ENCODE peak calls at places on chromosomes 11 and 22, in seven cellular contexts. One of them, this sample, is unnamed.

GRCh38 chr22:25367756-25368155 is 148.3 kb downstream of the CRYBB2 start:
- DNase-seq in pancreas: no peak
- DNase-seq in neural crest cell: no peak
- DNase-seq in OCI-LY7: no peak
- DNase-seq in mesothelial cell of epicardium: no peak
- DNase-seq in cardiac fibroblast: no peak
- DNase-seq in thyroid gland: no peak
- DNase-seq in this sample: no peak

GRCh38 chr22:39144101-39144815 is 8.2 kb downstream of the CBX7 start:
- DNase-seq in pancreas: peak
- DNase-seq in neural crest cell: no peak
- DNase-seq in OCI-LY7: peak
- DNase-seq in mesothelial cell of epicardium: no peak
- DNase-seq in cardiac fibroblast: peak
- DNase-seq in thyroid gland: peak
- DNase-seq in this sample: no peak

GRCh38 chr11:117544431-117544830 is 216.8 kb downstream of the CEP164 start:
- DNase-seq in pancreas: no peak
- DNase-seq in neural crest cell: no peak
- DNase-seq in OCI-LY7: no peak
- DNase-seq in mesothelial cell of epicardium: no peak
- DNase-seq in cardiac fibroblast: no peak
- DNase-seq in thyroid gland: no peak
- DNase-seq in this sample: no peak

GRCh38 chr22:46614070-46614931 is 5.9 kb upstream of the GRAMD4 start:
- DNase-seq in pancreas: no peak
- DNase-seq in neural crest cell: no peak
- DNase-seq in OCI-LY7: peak
- DNase-seq in mesothelial cell of epicardium: no peak
- DNase-seq in cardiac fibroblast: no peak
- DNase-seq in thyroid gland: no peak
- DNase-seq in this sample: no peak

GRCh38 chr11:20611892-20612291 is 12.5 kb downstream of the SLC6A5 start:
- DNase-seq in pancreas: no peak
- DNase-seq in neural crest cell: no peak
- DNase-seq in OCI-LY7: no peak
- DNase-seq in mesothelial cell of epicardium: no peak
- DNase-seq in cardiac fibroblast: peak
- DNase-seq in thyroid gland: no peak
- DNase-seq in this sample: no peak

GRCh38 chr11:63920126-63920869 is 3.3 kb upstream of the RCOR2 start:
- DNase-seq in pancreas: peak
- DNase-seq in neural crest cell: peak
- DNase-seq in OCI-LY7: no peak
- DNase-seq in mesothelial cell of epicardium: no peak
- DNase-seq in cardiac fibroblast: peak
- DNase-seq in thyroid gland: peak
- DNase-seq in this sample: no peak

GRCh38 chr11:94747136-94748110 is 20.7 kb upstream of the AMOTL1 start:
- DNase-seq in pancreas: no peak
- DNase-seq in neural crest cell: no peak
- DNase-seq in OCI-LY7: no peak
- DNase-seq in mesothelial cell of epicardium: no peak
- DNase-seq in cardiac fibroblast: no peak
- DNase-seq in thyroid gland: no peak
- DNase-seq in this sample: no peak

GRCh38 chr11:94826415-94826814 is 58.3 kb downstream of the AMOTL1 start:
- DNase-seq in pancreas: no peak
- DNase-seq in neural crest cell: no peak
- DNase-seq in OCI-LY7: no peak
- DNase-seq in mesothelial cell of epicardium: no peak
- DNase-seq in cardiac fibroblast: no peak
- DNase-seq in thyroid gland: no peak
- DNase-seq in this sample: no peak

GRCh38 chr11:116173946-116174911 is 598.6 kb downstream of the BUD13 start:
- DNase-seq in pancreas: no peak
- DNase-seq in neural crest cell: no peak
- DNase-seq in OCI-LY7: no peak
- DNase-seq in mesothelial cell of epicardium: no peak
- DNase-seq in cardiac fibroblast: no peak
- DNase-seq in thyroid gland: no peak
- DNase-seq in this sample: no peak

GRCh38 chr11:4704790-4705334 is 278 bp downstream of the MMP26 start:
- DNase-seq in pancreas: no peak
- DNase-seq in neural crest cell: no peak
- DNase-seq in OCI-LY7: no peak
- DNase-seq in mesothelial cell of epicardium: no peak
- DNase-seq in cardiac fibroblast: no peak
- DNase-seq in thyroid gland: no peak
- DNase-seq in this sample: no peak

GRCh38 chr11:74909363-74909762 is 39.5 kb downstream of the XRRA1 start:
- DNase-seq in pancreas: no peak
- DNase-seq in neural crest cell: no peak
- DNase-seq in OCI-LY7: no peak
- DNase-seq in mesothelial cell of epicardium: no peak
- DNase-seq in cardiac fibroblast: no peak
- DNase-seq in thyroid gland: no peak
- DNase-seq in this sample: no peak

GRCh38 chr22:37782340-37783168 is 25.2 kb upstream of the GCAT start:
- DNase-seq in pancreas: no peak
- DNase-seq in neural crest cell: no peak
- DNase-seq in OCI-LY7: no peak
- DNase-seq in mesothelial cell of epicardium: no peak
- DNase-seq in cardiac fibroblast: no peak
- DNase-seq in thyroid gland: no peak
- DNase-seq in this sample: no peak

GRCh38 chr22:37784829-37785495 is 22.8 kb upstream of the GCAT start:
- DNase-seq in pancreas: no peak
- DNase-seq in neural crest cell: no peak
- DNase-seq in OCI-LY7: no peak
- DNase-seq in mesothelial cell of epicardium: no peak
- DNase-seq in cardiac fibroblast: no peak
- DNase-seq in thyroid gland: peak
- DNase-seq in this sample: no peak

GRCh38 chr22:37777122-37777687 is 30.5 kb upstream of the GCAT start:
- DNase-seq in pancreas: peak
- DNase-seq in neural crest cell: no peak
- DNase-seq in OCI-LY7: peak
- DNase-seq in mesothelial cell of epicardium: no peak
- DNase-seq in cardiac fibroblast: peak
- DNase-seq in thyroid gland: peak
- DNase-seq in this sample: peak

GRCh38 chr22:37778370-37779009 is 29.2 kb upstream of the GCAT start:
- DNase-seq in pancreas: no peak
- DNase-seq in neural crest cell: no peak
- DNase-seq in OCI-LY7: no peak
- DNase-seq in mesothelial cell of epicardium: no peak
- DNase-seq in cardiac fibroblast: no peak
- DNase-seq in thyroid gland: peak
- DNase-seq in this sample: no peak

GRCh38 chr22:37781434-37782059 is 26.2 kb upstream of the GCAT start:
- DNase-seq in pancreas: no peak
- DNase-seq in neural crest cell: no peak
- DNase-seq in OCI-LY7: peak
- DNase-seq in mesothelial cell of epicardium: no peak
- DNase-seq in cardiac fibroblast: peak
- DNase-seq in thyroid gland: peak
- DNase-seq in this sample: no peak
- TF ChIP-seq CTCF in pancreas: no peak
- TF ChIP-seq CTCF in neural crest cell: peak
- TF ChIP-seq CTCF in OCI-LY7: peak
- TF ChIP-seq CTCF in mesothelial cell of epicardium: no peak
- TF ChIP-seq CTCF in cardiac fibroblast: peak
- TF ChIP-seq CTCF in thyroid gland: peak
- TF ChIP-seq CTCF in this sample: peak

GRCh38 chr22:21450320-21450831 is 16.8 kb upstream of the TMEM191C start:
- DNase-seq in pancreas: peak
- DNase-seq in neural crest cell: peak
- DNase-seq in OCI-LY7: no peak
- DNase-seq in mesothelial cell of epicardium: no peak
- DNase-seq in cardiac fibroblast: no peak
- DNase-seq in thyroid gland: no peak
- DNase-seq in this sample: no peak
- TF ChIP-seq CTCF in pancreas: no peak
- TF ChIP-seq CTCF in neural crest cell: peak
- TF ChIP-seq CTCF in OCI-LY7: peak
- TF ChIP-seq CTCF in mesothelial cell of epicardium: no peak
- TF ChIP-seq CTCF in cardiac fibroblast: no peak
- TF ChIP-seq CTCF in thyroid gland: no peak
- TF ChIP-seq CTCF in this sample: no peak

GRCh38 chr11:15826826-15827225 is 529.5 kb downstream of the SOX6 start:
- DNase-seq in pancreas: peak
- DNase-seq in neural crest cell: peak
- DNase-seq in OCI-LY7: peak
- DNase-seq in mesothelial cell of epicardium: peak
- DNase-seq in cardiac fibroblast: peak
- DNase-seq in thyroid gland: peak
- DNase-seq in this sample: no peak
- TF ChIP-seq CTCF in pancreas: no peak
- TF ChIP-seq CTCF in neural crest cell: peak
- TF ChIP-seq CTCF in OCI-LY7: peak
- TF ChIP-seq CTCF in mesothelial cell of epicardium: peak
- TF ChIP-seq CTCF in cardiac fibroblast: peak
- TF ChIP-seq CTCF in thyroid gland: peak
- TF ChIP-seq CTCF in this sample: peak

GRCh38 chr11:93199616-93200015 is 1.8 kb upstream of the SLC36A4 start:
- DNase-seq in pancreas: no peak
- DNase-seq in neural crest cell: no peak
- DNase-seq in OCI-LY7: no peak
- DNase-seq in mesothelial cell of epicardium: no peak
- DNase-seq in cardiac fibroblast: no peak
- DNase-seq in thyroid gland: no peak
- DNase-seq in this sample: no peak

GRCh38 chr11:93198221-93198650 is 445 bp upstream of the SLC36A4 start:
- DNase-seq in pancreas: no peak
- DNase-seq in neural crest cell: no peak
- DNase-seq in OCI-LY7: no peak
- DNase-seq in mesothelial cell of epicardium: no peak
- DNase-seq in cardiac fibroblast: no peak
- DNase-seq in thyroid gland: no peak
- DNase-seq in this sample: peak

GRCh38 chr11:93197383-93198220 is at the start of gene SLC36A4:
- DNase-seq in pancreas: peak
- DNase-seq in neural crest cell: peak
- DNase-seq in OCI-LY7: peak
- DNase-seq in mesothelial cell of epicardium: peak
- DNase-seq in cardiac fibroblast: peak
- DNase-seq in thyroid gland: peak
- DNase-seq in this sample: peak

GRCh38 chr11:93194673-93195291 is 3.0 kb downstream of the SLC36A4 start:
- DNase-seq in pancreas: no peak
- DNase-seq in neural crest cell: no peak
- DNase-seq in OCI-LY7: no peak
- DNase-seq in mesothelial cell of epicardium: no peak
- DNase-seq in cardiac fibroblast: no peak
- DNase-seq in thyroid gland: no peak
- DNase-seq in this sample: no peak

GRCh38 chr11:93196816-93197382 is 892 bp downstream of the SLC36A4 start:
- DNase-seq in pancreas: no peak
- DNase-seq in neural crest cell: no peak
- DNase-seq in OCI-LY7: peak
- DNase-seq in mesothelial cell of epicardium: no peak
- DNase-seq in cardiac fibroblast: no peak
- DNase-seq in thyroid gland: no peak
- DNase-seq in this sample: no peak
- TF ChIP-seq CTCF in pancreas: no peak
- TF ChIP-seq CTCF in neural crest cell: peak
- TF ChIP-seq CTCF in OCI-LY7: peak
- TF ChIP-seq CTCF in mesothelial cell of epicardium: peak
- TF ChIP-seq CTCF in cardiac fibroblast: peak
- TF ChIP-seq CTCF in thyroid gland: no peak
- TF ChIP-seq CTCF in this sample: peak

DNA sequence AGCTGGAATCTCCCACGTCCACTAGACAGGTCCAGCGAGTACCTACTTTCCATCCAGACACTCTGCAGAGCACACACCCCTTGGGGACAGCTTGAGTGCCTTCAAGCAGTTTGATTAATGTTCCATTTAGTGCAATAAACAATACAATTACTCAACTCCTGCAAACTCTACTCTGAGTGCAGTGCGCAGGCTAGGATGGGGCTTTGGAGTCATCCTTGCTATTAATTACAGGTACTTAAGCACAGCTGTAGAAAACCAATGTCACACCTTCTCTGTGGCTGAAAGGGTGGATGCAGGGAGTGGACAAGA is 82.6 kb downstream of the MN1 start:
- DNase-seq in pancreas: no peak
- DNase-seq in neural crest cell: no peak
- DNase-seq in OCI-LY7: no peak
- DNase-seq in mesothelial cell of epicardium: no peak
- DNase-seq in cardiac fibroblast: no peak
- DNase-seq in thyroid gland: no peak
- DNase-seq in this sample: no peak
- TF ChIP-seq CTCF in pancreas: no peak
- TF ChIP-seq CTCF in neural crest cell: no peak
- TF ChIP-seq CTCF in OCI-LY7: no peak
- TF ChIP-seq CTCF in mesothelial cell of epicardium: no peak
- TF ChIP-seq CTCF in cardiac fibroblast: no peak
- TF ChIP-seq CTCF in thyroid gland: no peak
- TF ChIP-seq CTCF in this sample: no peak

GRCh38 chr22:26377170-26377825 is 51.8 kb upstream of the ASPHD2 start:
- DNase-seq in pancreas: no peak
- DNase-seq in neural crest cell: no peak
- DNase-seq in OCI-LY7: no peak
- DNase-seq in mesothelial cell of epicardium: no peak
- DNase-seq in cardiac fibroblast: peak
- DNase-seq in thyroid gland: no peak
- DNase-seq in this sample: no peak
- TF ChIP-seq CTCF in pancreas: no peak
- TF ChIP-seq CTCF in neural crest cell: no peak
- TF ChIP-seq CTCF in OCI-LY7: peak
- TF ChIP-seq CTCF in mesothelial cell of epicardium: no peak
- TF ChIP-seq CTCF in cardiac fibroblast: no peak
- TF ChIP-seq CTCF in thyroid gland: no peak
- TF ChIP-seq CTCF in this sample: peak

GRCh38 chr11:72015511-72016061 is 16.9 kb downstream of the IL18BP start:
- DNase-seq in pancreas: no peak
- DNase-seq in neural crest cell: no peak
- DNase-seq in OCI-LY7: peak
- DNase-seq in mesothelial cell of epicardium: peak
- DNase-seq in cardiac fibroblast: peak
- DNase-seq in thyroid gland: no peak
- DNase-seq in this sample: no peak
- TF ChIP-seq CTCF in pancreas: no peak
- TF ChIP-seq CTCF in neural crest cell: peak
- TF ChIP-seq CTCF in OCI-LY7: peak
- TF ChIP-seq CTCF in mesothelial cell of epicardium: peak
- TF ChIP-seq CTCF in cardiac fibroblast: peak
- TF ChIP-seq CTCF in thyroid gland: no peak
- TF ChIP-seq CTCF in this sample: peak